ENCODE peak calls at places on chromosomes 11 and 22, in four cellular contexts. One of them, this sample, is unnamed.

GRCh38 chr11:7538023-7538422 is 24.2 kb downstream of the PPFIBP2 start:
- DNase-seq in K562: no peak
- DNase-seq in HepG2: no peak
- DNase-seq in GM12878: no peak
- DNase-seq in this sample: no peak

GRCh38 chr11:32819187-32819586 is 10.5 kb upstream of the PRRG4 start:
- DNase-seq in K562: no peak
- DNase-seq in HepG2: no peak
- DNase-seq in GM12878: no peak
- DNase-seq in this sample: no peak

GRCh38 chr22:35739642-35740041 is 22.0 kb downstream of the APOL5 start:
- DNase-seq in K562: no peak
- DNase-seq in HepG2: peak
- DNase-seq in GM12878: no peak
- DNase-seq in this sample: no peak

GRCh38 chr11:4167758-4168157 is 73.2 kb downstream of the RRM1 start:
- DNase-seq in K562: no peak
- DNase-seq in HepG2: no peak
- DNase-seq in GM12878: no peak
- DNase-seq in this sample: no peak

GRCh38 chr11:118921121-118921928 is 4.4 kb downstream of the BCL9L start:
- DNase-seq in K562: no peak
- DNase-seq in HepG2: peak
- DNase-seq in GM12878: no peak
- DNase-seq in this sample: no peak

GRCh38 chr11:116642902-116643301 is 129.9 kb downstream of the BUD13 start:
- DNase-seq in K562: no peak
- DNase-seq in HepG2: no peak
- DNase-seq in GM12878: no peak
- DNase-seq in this sample: no peak

GRCh38 chr11:97732011-97732632 is 1288.6 kb upstream of the CNTN5 start:
- DNase-seq in K562: no peak
- DNase-seq in HepG2: peak
- DNase-seq in GM12878: no peak
- DNase-seq in this sample: no peak

GRCh38 chr11:119645018-119645417 is 84.0 kb downstream of the NECTIN1 start:
- DNase-seq in K562: no peak
- DNase-seq in HepG2: no peak
- DNase-seq in GM12878: no peak
- DNase-seq in this sample: no peak

GRCh38 chr22:32389685-32390084 is 22.4 kb downstream of the RTCB start:
- DNase-seq in K562: no peak
- DNase-seq in HepG2: no peak
- DNase-seq in GM12878: no peak
- DNase-seq in this sample: peak

GRCh38 chr22:45058622-45058912 is 48.8 kb upstream of the PHF21B start:
- DNase-seq in K562: no peak
- DNase-seq in HepG2: no peak
- DNase-seq in GM12878: no peak
- DNase-seq in this sample: no peak

GRCh38 chr22:25845985-25846745 is 104.2 kb downstream of the MYO18B start:
- DNase-seq in K562: peak
- DNase-seq in HepG2: no peak
- DNase-seq in GM12878: no peak
- DNase-seq in this sample: no peak

GRCh38 chr11:112968988-112969714 is 7.9 kb downstream of the NCAM1 start:
- DNase-seq in K562: no peak
- DNase-seq in HepG2: no peak
- DNase-seq in GM12878: no peak
- DNase-seq in this sample: no peak

GRCh38 chr11:112871909-112872511 is 89.2 kb upstream of the NCAM1 start:
- DNase-seq in K562: no peak
- DNase-seq in HepG2: no peak
- DNase-seq in GM12878: no peak
- DNase-seq in this sample: no peak

GRCh38 chr11:123062892-123063395 is 1.0 kb upstream of the HSPA8 start:
- DNase-seq in K562: no peak
- DNase-seq in HepG2: no peak
- DNase-seq in GM12878: no peak
- DNase-seq in this sample: no peak

GRCh38 chr11:104663190-104664140 is 234.8 kb downstream of the CASP12 start:
- DNase-seq in K562: no peak
- DNase-seq in HepG2: no peak
- DNase-seq in GM12878: no peak
- DNase-seq in this sample: no peak
- TF ChIP-seq CREM in K562: no peak
- TF ChIP-seq CREM in HepG2: no peak
- TF ChIP-seq CREM in GM12878: no peak
- TF ChIP-seq CREM in this sample: no peak

GRCh38 chr11:47188262-47188661 is 2.0 kb upstream of the PACSIN3 start:
- DNase-seq in K562: no peak
- DNase-seq in HepG2: no peak
- DNase-seq in GM12878: no peak
- DNase-seq in this sample: no peak

GRCh38 chr11:47192111-47192510 is 5.9 kb upstream of the PACSIN3 start:
- DNase-seq in K562: no peak
- DNase-seq in HepG2: no peak
- DNase-seq in GM12878: no peak
- DNase-seq in this sample: no peak

GRCh38 chr11:47186937-47187681 is 875 bp upstream of the PACSIN3 start:
- DNase-seq in K562: peak
- DNase-seq in HepG2: peak
- DNase-seq in GM12878: no peak
- DNase-seq in this sample: peak

GRCh38 chr11:47187723-47188122 is 1.5 kb upstream of the PACSIN3 start:
- DNase-seq in K562: no peak
- DNase-seq in HepG2: no peak
- DNase-seq in GM12878: no peak
- DNase-seq in this sample: no peak

DNA sequence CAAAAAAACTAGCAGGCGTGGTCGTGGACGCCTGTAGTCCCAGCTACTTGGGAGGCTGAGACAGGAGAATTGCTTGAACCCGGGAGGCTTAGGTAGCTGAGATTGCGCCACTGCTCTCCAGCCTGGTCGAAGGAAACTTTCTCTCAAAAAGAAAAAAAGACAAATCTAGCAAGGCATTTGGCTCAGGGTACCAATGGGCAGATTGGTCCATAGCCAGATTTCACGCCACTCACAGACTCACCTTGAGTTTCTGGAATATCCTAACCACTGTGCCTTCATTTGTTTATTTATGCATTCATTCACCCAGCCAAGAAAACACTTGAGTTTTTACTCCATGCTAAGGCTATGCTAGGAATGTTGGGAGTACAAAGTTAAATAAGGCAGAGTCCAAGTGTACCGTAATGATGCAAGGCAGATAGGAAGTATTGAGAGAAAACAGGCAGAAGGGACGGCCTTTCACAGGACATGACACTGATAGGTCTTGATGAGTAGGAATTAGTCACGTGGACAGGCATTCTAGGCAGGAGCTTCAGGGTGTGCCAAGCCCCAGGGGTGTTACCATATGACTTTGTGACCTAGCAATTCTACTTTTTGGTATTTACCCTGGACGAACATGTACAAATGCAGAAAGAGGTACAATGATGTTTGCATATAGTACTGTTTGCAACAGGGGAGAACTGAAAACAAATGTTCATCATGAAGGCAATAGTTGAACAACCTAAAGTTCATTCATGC is 3.0 kb upstream of the PACSIN3 start:
- DNase-seq in K562: no peak
- DNase-seq in HepG2: peak
- DNase-seq in GM12878: no peak
- DNase-seq in this sample: no peak
- TF ChIP-seq ETV6 in K562: no peak
- TF ChIP-seq ETV6 in HepG2: no peak
- TF ChIP-seq ETV6 in GM12878: no peak
- TF ChIP-seq ETV6 in this sample: no peak

DNA sequence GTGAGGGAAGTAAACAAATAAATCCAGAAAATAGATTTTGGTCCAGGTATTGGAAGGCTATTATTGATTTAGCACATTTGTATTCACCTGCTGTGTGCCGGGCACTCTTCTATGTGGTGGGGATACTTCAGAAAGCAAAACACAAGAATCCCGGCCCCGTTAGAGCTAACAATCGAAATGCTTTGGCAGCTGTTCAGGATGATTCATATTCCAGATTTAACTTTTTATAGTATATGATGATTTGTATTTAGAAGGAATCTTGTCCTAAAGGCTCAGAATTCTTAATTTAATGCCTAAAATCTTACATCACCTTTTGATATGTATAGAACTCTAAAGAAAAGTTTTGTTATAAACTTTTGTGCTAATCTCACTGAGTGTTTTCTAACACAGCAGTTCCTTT is 28.0 kb downstream of the ZC3H12C start:
- DNase-seq in K562: no peak
- DNase-seq in HepG2: no peak
- DNase-seq in GM12878: no peak
- DNase-seq in this sample: no peak
- TF ChIP-seq CREM in K562: no peak
- TF ChIP-seq CREM in HepG2: no peak
- TF ChIP-seq CREM in GM12878: no peak
- TF ChIP-seq CREM in this sample: no peak

GRCh38 chr11:101158119-101158518 is 28.5 kb upstream of the PGR start:
- DNase-seq in K562: no peak
- DNase-seq in HepG2: no peak
- DNase-seq in GM12878: no peak
- DNase-seq in this sample: no peak
- TF ChIP-seq ETV6 in K562: no peak
- TF ChIP-seq ETV6 in HepG2: no peak
- TF ChIP-seq ETV6 in GM12878: no peak
- TF ChIP-seq ETV6 in this sample: no peak

DNA sequence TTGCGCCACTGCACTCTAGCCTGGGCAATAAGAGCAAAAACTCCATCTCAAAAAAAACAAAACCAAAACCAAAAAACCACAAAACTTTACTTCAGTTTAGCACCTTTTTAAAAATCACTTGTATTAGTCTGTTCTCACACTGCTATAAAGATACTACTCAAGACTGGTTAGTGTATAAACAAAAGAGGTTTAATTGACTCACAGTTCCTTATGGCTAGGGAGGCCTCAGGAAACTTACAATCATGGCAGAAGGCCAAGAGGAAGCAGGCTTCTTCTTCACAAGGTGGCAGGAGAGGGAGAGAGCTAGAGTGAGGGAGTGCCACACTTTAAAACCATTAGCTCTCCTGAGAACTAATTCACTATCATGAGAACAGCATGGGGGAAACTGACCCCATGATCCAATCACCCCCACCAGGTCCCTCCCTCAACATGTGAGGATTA is 261.3 kb downstream of the TMEM135 start:
- DNase-seq in K562: no peak
- DNase-seq in HepG2: no peak
- DNase-seq in GM12878: no peak
- DNase-seq in this sample: no peak
- TF ChIP-seq CREM in K562: no peak
- TF ChIP-seq CREM in HepG2: no peak
- TF ChIP-seq CREM in GM12878: no peak
- TF ChIP-seq CREM in this sample: no peak

This sample was measured in WTC11.